ENCODE peak calls at places on chromosomes 7 and 10, in nine cellular contexts. F, X, M, A, J, D, I, W and P are unnamed samples.

GRCh38 chr10:71621783-71622526 is 97.6 kb downstream of the C10orf105 start:
- DNase-seq in W (no peak), M (no peak), I (no peak), F (no peak), X (no peak), J (peak), A (peak), D (no peak), P (peak)

GRCh38 chr7:63899691-63900393 is 98.8 kb upstream of the ZNF722 start:
- DNase-seq in J (no peak), F (peak), I (no peak), W (peak), M (peak), A (no peak), D (peak), X (no peak), P (peak)

GRCh38 chr7:9507281-9507680 is 1073.9 kb downstream of the NXPH1 start:
- DNase-seq in F (no peak), W (no peak), X (no peak), J (no peak), M (no peak), A (peak), D (no peak), I (no peak), P (no peak)

GRCh38 chr7:45654341-45654740 is 80.2 kb downstream of the ADCY1 start:
- DNase-seq in J (no peak), W (no peak), M (no peak), D (no peak), A (no peak), I (no peak), X (no peak), F (no peak), P (no peak)

GRCh38 chr10:94299417-94299816 is 63.3 kb downstream of the NOC3L start:
- DNase-seq in D (peak), X (no peak), A (no peak), F (no peak), W (no peak), J (peak), I (no peak), M (no peak), P (peak)

GRCh38 chr7:45987521-45988290 is 66.6 kb upstream of the IGFBP3 start:
- DNase-seq in W (no peak), J (peak), D (no peak), A (peak), F (no peak), I (no peak), M (no peak), X (no peak), P (no peak)

GRCh38 chr10:75801121-75801520 is 369.7 kb downstream of the LRMDA start:
- DNase-seq in D (no peak), X (no peak), J (no peak), I (no peak), F (no peak), W (no peak), M (no peak), A (no peak), P (no peak)

GRCh38 chr10:99431190-99431549 is 746 bp upstream of the GOT1 start:
- DNase-seq in J (no peak), A (no peak), I (peak), W (peak), F (peak), X (no peak), D (peak), M (no peak), P (peak)

GRCh38 chr10:35096312-35096711 is 6.2 kb upstream of the CUL2 start:
- DNase-seq in W (no peak), J (no peak), D (no peak), A (no peak), X (no peak), F (no peak), I (no peak), M (no peak), P (no peak)

GRCh38 chr10:115093776-115094361 is 704 bp downstream of the ATRNL1 start:
- DNase-seq in X (no peak), J (no peak), D (no peak), M (no peak), A (no peak), F (no peak), W (peak), I (peak), P (peak)
- TF ChIP-seq CTCF in X (no peak), J (no peak), D (no peak), M (no peak), A (peak), F (no peak), W (no peak), I (peak), P (no peak)

GRCh38 chr10:80861882-80862281 is 324.2 kb downstream of the SH2D4B start:
- DNase-seq in X (no peak), A (no peak), J (no peak), W (no peak), M (no peak), I (no peak), F (no peak), D (no peak), P (no peak)
- TF ChIP-seq CTCF in X (no peak), A (no peak), J (no peak), W (no peak), M (no peak), I (no peak), F (no peak), D (no peak), P (no peak)

GRCh38 chr7:23105644-23106490 is at the start of gene KLHL7:
- DNase-seq in I (peak), D (peak), W (peak), F (peak), X (peak), J (peak), M (peak), A (peak), P (peak)
- TF ChIP-seq CTCF in I (no peak), D (peak), W (no peak), F (peak), X (peak), J (no peak), M (no peak), A (peak), P (peak)

GRCh38 chr10:66917104-66917503 is 8.7 kb upstream of the LRRTM3 start:
- DNase-seq in D (no peak), I (no peak), F (no peak), X (no peak), W (no peak), M (no peak), A (no peak), J (no peak), P (no peak)
- TF ChIP-seq CTCF in D (no peak), I (no peak), F (no peak), X (no peak), W (no peak), M (no peak), A (peak), J (peak), P (no peak)